ENCODE peak calls at places on chromosomes 13 and 19, in ten cellular contexts. O is H9, F is IMR-90, G is endodermal cell, E is PC-3, Y is neural progenitor cell, T is DND-41, N is MM.1S, S is H1, B is fibroblast of lung. U is an unnamed sample.

GRCh38 chr13:99406799-99407201 is 94.5 kb upstream of the TM9SF2 start:
- DNase-seq in O (no peak), F (no peak), G (no peak), E (no peak), Y (no peak), T (no peak), N (no peak), S (no peak), B (peak; percentile 11), U (no peak)

GRCh38 chr13:24693862-24694471 is 13.8 kb downstream of the ATP12A start:
- DNase-seq in O (peak; percentile 82), F (peak; percentile 55), G (peak; percentile 90), E (peak; percentile 78), Y (peak; percentile 86), T (peak; percentile 58), N (peak; percentile 64), S (peak; percentile 75), B (peak; percentile 67), U (peak; percentile 67)

GRCh38 chr19:50414850-50415660 is 3.7 kb upstream of the SPIB start:
- DNase-seq in O (peak; percentile 92), F (peak; percentile 54), G (peak; percentile 97), E (peak; percentile 24), Y (peak; percentile 86), T (peak; percentile 42), N (peak; percentile 12), S (peak; percentile 98), B (peak; percentile 55), U (peak; percentile 83)

GRCh38 chr13:91144054-91144453 is 203.4 kb upstream of the MIR17HG start:
- DNase-seq in O (no peak), F (no peak), G (no peak), E (no peak), Y (no peak), T (no peak), N (no peak), S (no peak), B (no peak), U (no peak)

GRCh38 chr19:43638991-43639494 is 607 bp downstream of the CADM4 start:
- DNase-seq in O (no peak), F (no peak), G (no peak), E (no peak), Y (no peak), T (no peak), N (no peak), S (no peak), B (no peak), U (no peak)

GRCh38 chr13:60788156-60788829 is 391.3 kb downstream of the TDRD3 start:
- DNase-seq in O (no peak), F (no peak), G (no peak), E (peak; percentile 65), Y (no peak), T (no peak), N (no peak), S (no peak), B (peak; percentile 2), U (no peak)

GRCh38 chr19:8041553-8041952 is 11.0 kb upstream of the CCL25 start:
- DNase-seq in O (no peak), F (no peak), G (no peak), E (no peak), Y (no peak), T (no peak), N (no peak), S (no peak), B (no peak), U (no peak)

GRCh38 chr13:33281951-33282595 is 3.5 kb downstream of the STARD13 start:
- DNase-seq in O (no peak), F (peak; percentile 92), G (no peak), E (peak; percentile 76), Y (no peak), T (no peak), N (no peak), S (no peak), B (peak; percentile 54), U (peak; percentile 89)

GRCh38 chr13:56773148-56773547 is 367.6 kb upstream of the PRR20A start:
- DNase-seq in O (no peak), F (no peak), G (no peak), E (no peak), Y (no peak), T (no peak), N (no peak), S (no peak), B (no peak), U (no peak)

GRCh38 chr19:31397308-31397707 is 48.1 kb upstream of the TSHZ3 start:
- DNase-seq in O (no peak), F (no peak), G (no peak), E (no peak), Y (no peak), T (no peak), N (no peak), S (no peak), B (no peak), U (no peak)

GRCh38 chr19:16325161-16325527 is 518 bp downstream of the KLF2 start:
- DNase-seq in O (peak; percentile 46), F (no peak), G (peak; percentile 81), E (no peak), Y (peak; percentile 61), T (no peak), N (peak; percentile 59), S (peak; percentile 71), B (no peak), U (peak; percentile 63)

GRCh38 chr19:45632468-45633196 is 6.6 kb downstream of the EML2 start:
- DNase-seq in O (peak; percentile 94), F (peak; percentile 89), G (peak; percentile 98), E (peak; percentile 82), Y (peak; percentile 93), T (peak; percentile 21), N (no peak), S (peak; percentile 99), B (peak; percentile 90), U (peak; percentile 95)

GRCh38 chr19:47157455-47158321 is 27.1 kb downstream of the SAE1 start:
- DNase-seq in O (peak; percentile 85), F (peak; percentile 72), G (peak; percentile 91), E (peak; percentile 49), Y (peak; percentile 62), T (peak; percentile 74), N (peak; percentile 55), S (peak; percentile 67), B (peak; percentile 51), U (peak; percentile 68)

GRCh38 chr13:79056706-79057105 is 349.3 kb downstream of the RBM26 start:
- DNase-seq in O (no peak), F (no peak), G (peak; percentile 57), E (peak; percentile 9), Y (no peak), T (no peak), N (no peak), S (no peak), B (no peak), U (no peak)

GRCh38 chr13:35724480-35724879 is 248.0 kb upstream of the MAB21L1 start:
- DNase-seq in O (no peak), F (no peak), G (peak; percentile 7), E (no peak), Y (no peak), T (no peak), N (no peak), S (no peak), B (peak; percentile 47), U (peak; percentile 46)

GRCh38 chr13:112818698-112819045 is 128.8 kb downstream of the ATP11A start:
- DNase-seq in O (no peak), F (no peak), G (no peak), E (no peak), Y (no peak), T (no peak), N (no peak), S (no peak), B (no peak), U (no peak)

GRCh38 chr13:112819111-112819510 is 129.3 kb downstream of the ATP11A start:
- DNase-seq in O (no peak), F (no peak), G (no peak), E (no peak), Y (no peak), T (no peak), N (no peak), S (no peak), B (no peak), U (no peak)

GRCh38 chr13:112818040-112818697 is 128.3 kb downstream of the ATP11A start:
- DNase-seq in O (no peak), F (no peak), G (no peak), E (no peak), Y (no peak), T (no peak), N (no peak), S (no peak), B (no peak), U (no peak)

GRCh38 chr13:112820318-112820717 is 130.5 kb downstream of the ATP11A start:
- DNase-seq in O (no peak), F (no peak), G (no peak), E (no peak), Y (no peak), T (no peak), N (no peak), S (no peak), B (no peak), U (no peak)

GRCh38 chr13:112819816-112820215 is 130.0 kb downstream of the ATP11A start:
- DNase-seq in O (no peak), F (no peak), G (no peak), E (no peak), Y (no peak), T (no peak), N (no peak), S (no peak), B (no peak), U (no peak)
- H3K27ac ChIP-seq in O (no peak overlapping the region), F (no peak overlapping the region), G (no peak overlapping the region), E (no peak overlapping the region), Y (no peak overlapping the region), T (no peak overlapping the region), N (no peak overlapping the region), S (no peak overlapping the region), B (no peak overlapping the region), U (no peak overlapping the region)

GRCh38 chr13:110519046-110519445 is 42.5 kb downstream of the RAB20 start:
- DNase-seq in O (no peak), F (no peak), G (no peak), E (no peak), Y (no peak), T (no peak), N (no peak), S (no peak), B (no peak), U (no peak)
- H3K9ac ChIP-seq in O (no peak overlapping the region), F (no peak overlapping the region), G (no peak overlapping the region), E (no peak overlapping the region), Y (no peak overlapping the region), T (no peak overlapping the region), N (no peak overlapping the region), S (no peak overlapping the region), B (no peak overlapping the region), U (no peak overlapping the region)

DNA sequence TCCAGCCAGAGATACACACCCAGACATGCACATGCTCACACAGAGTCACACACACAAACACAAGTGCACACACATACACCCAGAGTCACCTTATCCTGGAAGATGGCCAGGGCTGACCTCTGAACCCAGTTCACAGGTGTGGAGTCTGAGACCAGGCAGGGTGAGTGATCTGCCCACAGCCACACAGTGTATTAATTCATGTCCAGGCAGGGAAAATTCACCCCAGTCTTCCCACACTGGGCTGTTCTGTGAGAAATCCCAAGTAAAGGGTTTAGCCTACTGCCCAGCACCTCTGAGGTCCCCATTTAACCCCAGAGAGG is 2.0 kb downstream of the POU2F2 start:
- DNase-seq in O (no peak), F (no peak), G (no peak), E (no peak), Y (no peak), T (no peak), N (no peak), S (no peak), B (no peak), U (no peak)
- H3K27ac ChIP-seq in O (no peak overlapping the region), F (no peak overlapping the region), G (no peak overlapping the region), E (no peak overlapping the region), Y (no peak overlapping the region), T (no peak overlapping the region), N (peak overlapping the region; percentile 72), S (no peak overlapping the region), B (no peak overlapping the region), U (no peak overlapping the region)

GRCh38 chr19:12065100-12065538 is 588 bp downstream of the ZNF844 start:
- DNase-seq in O (no peak), F (peak; percentile 38), G (no peak), E (no peak), Y (no peak), T (peak; percentile 42), N (no peak), S (peak; percentile 63), B (peak; percentile 65), U (peak; percentile 73)
- H3K9ac ChIP-seq in O (peak overlapping the region; percentile 68), F (peak overlapping the region; percentile 87), G (peak overlapping the region; percentile 94), E (peak overlapping the region; percentile 72), Y (peak overlapping the region; percentile 60), T (peak overlapping the region; percentile 94), N (no peak overlapping the region), S (peak overlapping the region; percentile 96), B (peak overlapping the region; percentile 87), U (peak overlapping the region; percentile 97)

U was measured in GM23248.